ENCODE peak calls at places on chromosomes 13 and 19, in five cellular contexts. M, K, D, E and I are unnamed samples.

GRCh38 chr13:36665630-36666029 is 8.2 kb upstream of the SERTM1 start:
- DNase-seq in E (no peak), K (no peak), M (no peak), D (no peak), I (no peak)

GRCh38 chr19:6736917-6737283 is 480 bp downstream of the GPR108 start:
- DNase-seq in D (no peak), M (no peak), K (no peak), E (peak; percentile 30), I (no peak)

GRCh38 chr19:1849999-1850398 is 1.7 kb upstream of the REXO1 start:
- DNase-seq in K (no peak), D (no peak), M (no peak), E (no peak), I (no peak)

GRCh38 chr19:409006-409514 is at the start of gene C2CD4C:
- DNase-seq in K (no peak), M (no peak), E (peak; percentile 43), D (no peak), I (no peak)

GRCh38 chr19:54178581-54179261 is 5.8 kb upstream of the TMC4 start:
- DNase-seq in K (no peak), M (no peak), D (no peak), E (no peak), I (no peak)

GRCh38 chr13:28753208-28753892 is 34.6 kb upstream of the SLC46A3 start:
- DNase-seq in E (peak; percentile 61), D (peak; percentile 93), M (peak; percentile 78), K (no peak), I (peak; percentile 79)

GRCh38 chr13:41613984-41614581 is 156.7 kb downstream of the RGCC start:
- DNase-seq in E (peak; percentile 27), M (peak; percentile 59), D (peak; percentile 93), K (peak; percentile 74), I (peak; percentile 77)

GRCh38 chr19:1568320-1569019 is at the start of gene MEX3D:
- DNase-seq in M (no peak), E (peak; percentile 82), D (peak; percentile 61), K (peak; percentile 75), I (no peak)

GRCh38 chr13:109819851-109820250 is 33.5 kb upstream of the IRS2 start:
- DNase-seq in E (no peak), M (no peak), K (no peak), D (no peak), I (no peak)

GRCh38 chr13:41107104-41107571 is 25.5 kb downstream of the KBTBD6 start:
- DNase-seq in M (no peak), D (no peak), E (no peak), K (no peak), I (no peak)

GRCh38 chr19:39705578-39706188 is 1.4 kb downstream of the LGALS14 start:
- DNase-seq in M (no peak), D (no peak), K (no peak), E (no peak), I (no peak)

GRCh38 chr19:49056101-49056901 is 1.2 kb downstream of the CGB7 start:
- DNase-seq in D (peak; percentile 37), M (no peak), K (peak; percentile 56), E (peak; percentile 72), I (no peak)

GRCh38 chr13:57409121-57409520 is 222.4 kb upstream of the PCDH17 start:
- DNase-seq in M (no peak), K (no peak), E (no peak), D (no peak), I (no peak)

GRCh38 chr13:44575741-44576395 is at the start of gene TSC22D1:
- DNase-seq in D (peak; percentile 71), E (peak; percentile 41), K (peak; percentile 42), M (no peak), I (no peak)
- TF ChIP-seq CTCF in D (peak; percentile 24), E (no peak), K (peak; percentile 12), M (no peak), I (no peak)

GRCh38 chr19:57395710-57396109 is 6.1 kb downstream of the ZNF548 start:
- DNase-seq in E (no peak), M (no peak), K (no peak), D (no peak), I (no peak)

GRCh38 chr19:57389194-57389729 is 392 bp upstream of the ZNF548 start:
- DNase-seq in K (no peak), E (no peak), M (no peak), D (no peak), I (no peak)

GRCh38 chr19:57389730-57390598 is at the start of gene ZNF548:
- DNase-seq in E (peak; percentile 92), K (peak; percentile 94), M (peak; percentile 97), D (peak; percentile 99), I (peak; percentile 97)
- TF ChIP-seq CTCF in E (no peak), K (peak; percentile 46), M (peak; percentile 18), D (peak; percentile 37), I (peak; percentile 18)

GRCh38 chr13:38419312-38419873 is 69.7 kb downstream of the UFM1 start:
- DNase-seq in M (no peak), E (no peak), K (no peak), D (no peak), I (no peak)

GRCh38 chr13:38415233-38415632 is 65.6 kb downstream of the UFM1 start:
- DNase-seq in M (no peak), D (peak; percentile 30), E (no peak), K (no peak), I (no peak)

GRCh38 chr13:38417241-38417640 is 67.6 kb downstream of the UFM1 start:
- DNase-seq in M (no peak), K (no peak), D (no peak), E (no peak), I (no peak)

GRCh38 chr13:38418286-38418685 is 68.6 kb downstream of the UFM1 start:
- DNase-seq in E (no peak), M (no peak), D (peak; percentile 23), K (no peak), I (no peak)

GRCh38 chr13:38417727-38418126 is 68.1 kb downstream of the UFM1 start:
- DNase-seq in M (no peak), E (no peak), D (peak; percentile 59), K (no peak), I (no peak)
- TF ChIP-seq CTCF in M (peak; percentile 13), E (no peak), D (peak; percentile 64), K (peak; percentile 27), I (peak; percentile 32)

GRCh38 chr19:32676186-32676894 is 692 bp downstream of the RGS9BP start:
- DNase-seq in M (no peak), E (no peak), K (peak; percentile 23), D (no peak), I (no peak)
- TF ChIP-seq CTCF in M (no peak), E (no peak), K (no peak), D (no peak), I (no peak)

DNA sequence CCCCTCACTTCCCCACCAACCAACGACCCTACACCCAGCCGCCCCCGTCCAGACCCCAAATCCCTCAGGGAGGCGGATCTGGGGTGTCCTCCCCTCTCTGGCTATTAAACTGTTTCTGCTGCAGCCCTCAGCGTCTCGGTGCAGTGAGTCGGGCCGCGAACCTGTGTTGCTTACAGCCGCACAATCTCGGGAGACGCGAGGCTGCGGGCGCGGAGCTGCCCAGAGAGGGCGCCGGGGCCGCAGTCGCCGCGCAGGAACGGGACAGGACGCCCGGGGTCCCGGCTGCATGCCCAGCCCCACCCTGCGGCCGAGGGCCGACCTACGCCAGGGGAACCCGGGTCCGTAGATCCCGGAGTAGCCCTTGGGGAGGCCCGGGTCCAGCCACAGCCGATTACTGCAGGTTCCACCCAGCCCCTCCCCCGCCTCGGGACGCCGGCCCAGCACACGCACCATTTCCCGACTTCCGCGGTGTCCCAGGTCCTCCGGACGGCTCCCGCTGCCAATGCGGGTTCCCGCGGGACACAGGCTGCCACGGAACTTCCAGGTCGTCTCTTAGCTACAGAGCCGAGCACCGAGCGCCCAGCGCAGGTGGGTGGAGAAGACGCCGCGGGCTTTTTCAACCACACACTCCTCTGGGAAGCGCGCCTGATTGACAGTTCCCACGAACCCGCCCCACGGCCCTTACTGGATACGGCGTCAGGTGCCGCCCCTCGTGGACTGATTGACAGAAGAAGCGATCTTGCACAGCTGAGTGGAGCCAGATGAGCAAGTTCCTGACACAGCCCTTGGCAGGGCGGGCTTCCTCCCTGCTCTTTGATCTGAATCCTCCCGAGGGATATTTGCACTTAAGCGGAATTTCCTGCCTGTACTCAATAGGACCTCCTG is at the start of gene ZNF799:
- DNase-seq in M (peak; percentile 59), E (peak; percentile 98), K (peak; percentile 96), D (peak; percentile 97), I (peak; percentile 84)
- TF ChIP-seq CTCF in M (no peak), E (no peak), K (no peak), D (no peak), I (no peak)

GRCh38 chr19:55432355-55432959 is 10.6 kb downstream of the SHISA7 start:
- DNase-seq in E (no peak), K (no peak), D (no peak), M (no peak), I (no peak)
- TF ChIP-seq CTCF in E (no peak), K (no peak), D (no peak), M (no peak), I (no peak)

GRCh38 chr13:94112227-94112626 is 367.3 kb downstream of the DCT start:
- DNase-seq in M (peak; percentile 87), E (peak; percentile 22), K (no peak), D (peak; percentile 96), I (peak; percentile 77)

GRCh38 chr13:94110011-94110410 is 369.5 kb downstream of the DCT start:
- DNase-seq in D (no peak), M (no peak), E (no peak), K (no peak), I (no peak)

GRCh38 chr13:94115054-94115453 is 364.4 kb downstream of the DCT start:
- DNase-seq in D (no peak), M (no peak), K (no peak), E (no peak), I (no peak)

GRCh38 chr13:94114166-94114565 is 365.3 kb downstream of the DCT start:
- DNase-seq in M (no peak), D (no peak), K (no peak), E (no peak), I (no peak)

GRCh38 chr13:94112731-94113130 is 366.8 kb downstream of the DCT start:
- DNase-seq in K (no peak), D (no peak), E (no peak), M (no peak), I (no peak)
- TF ChIP-seq CTCF in K (no peak), D (peak; percentile 30), E (no peak), M (no peak), I (no peak)

DNA sequence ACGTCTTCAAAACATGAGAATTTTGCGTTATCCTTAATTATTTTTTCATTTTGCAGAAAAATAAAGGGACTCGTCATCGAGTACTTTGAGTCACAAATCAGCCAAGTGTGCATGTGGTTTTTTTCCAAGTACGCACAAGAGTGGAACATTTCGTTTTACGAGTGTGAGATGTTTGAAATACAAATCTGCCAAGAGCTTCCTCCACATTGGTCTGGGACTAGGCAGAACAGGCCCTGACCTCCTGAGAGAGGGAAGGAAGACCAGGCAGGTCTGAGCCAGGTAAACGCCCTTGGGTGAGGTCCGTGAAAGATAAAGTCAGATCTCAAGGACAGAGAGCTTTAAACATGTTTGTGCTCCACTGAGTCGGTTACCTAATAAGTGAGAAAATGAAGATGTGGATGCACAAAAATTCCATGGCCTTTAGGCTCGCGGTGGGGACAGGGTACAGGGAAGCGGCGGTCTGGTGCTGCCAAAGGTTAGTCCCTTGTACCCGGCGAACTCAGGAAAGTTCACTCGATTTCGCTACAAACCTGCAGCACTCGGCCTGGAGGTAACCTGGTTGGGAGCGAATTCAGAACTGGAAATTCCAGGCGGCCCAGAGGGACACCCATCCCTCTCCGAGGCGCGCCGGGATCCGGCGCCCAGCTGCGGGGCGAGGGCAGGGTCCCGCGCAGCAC is 448 bp upstream of the ITM2B start:
- DNase-seq in E (no peak), D (no peak), M (no peak), K (peak; percentile 80), I (no peak)
- TF ChIP-seq CTCF in E (no peak), D (no peak), M (no peak), K (no peak), I (no peak)